ENCODE peak calls at places on chromosomes 5 and 9, in four cellular contexts. W is GM12878, G is SK-N-SH, O is HCT116. D is an unnamed sample.

GRCh38 chr5:39197556-39197955 is 21.8 kb downstream of the FYB1 start:
- DNase-seq in W (no peak), G (no peak), O (peak; percentile 10), D (no peak)

GRCh38 chr5:14118551-14119320 is 24.4 kb upstream of the TRIO start:
- DNase-seq in W (no peak), O (no peak), G (no peak), D (no peak)

GRCh38 chr5:124894541-124894940 is 148.1 kb upstream of the ZNF608 start:
- DNase-seq in W (no peak), O (no peak), G (no peak), D (no peak)

GRCh38 chr5:104370523-104370922 is 807.9 kb upstream of the NUDT12 start:
- DNase-seq in W (no peak), G (no peak), O (no peak), D (no peak)

GRCh38 chr5:55851675-55851979 is 470 bp downstream of the IL31RA start:
- DNase-seq in O (no peak), W (no peak), G (no peak), D (no peak)

GRCh38 chr5:162209005-162209605 is 141.5 kb downstream of the GABRG2 start:
- DNase-seq in W (peak; percentile 24), G (peak; percentile 42), O (peak; percentile 24), D (peak; percentile 25)

GRCh38 chr9:86843182-86843581 is 104.1 kb downstream of the GAS1 start:
- DNase-seq in W (no peak), O (no peak), G (peak; percentile 59), D (no peak)

GRCh38 chr5:134245101-134245604 is 19.3 kb upstream of the PPP2CA start:
- DNase-seq in W (no peak), G (no peak), O (no peak), D (peak; percentile 86)

GRCh38 chr5:83145241-83145640 is 67.9 kb downstream of the XRCC4 start:
- DNase-seq in O (no peak), G (no peak), W (no peak), D (no peak)

GRCh38 chr5:50922942-50923767 is 256.7 kb downstream of the PARP8 start:
- DNase-seq in O (no peak), W (no peak), G (no peak), D (no peak)

GRCh38 chr5:98975223-98975622 is 46.4 kb upstream of the CHD1 start:
- DNase-seq in G (no peak), O (no peak), W (no peak), D (no peak)

GRCh38 chr5:29213475-29213874 is 1980.0 kb upstream of the CDH6 start:
- DNase-seq in W (no peak), O (no peak), G (no peak), D (no peak)

GRCh38 chr9:100602302-100602930 is 24.5 kb downstream of the CAVIN4 start:
- DNase-seq in G (peak; percentile 45), W (no peak), O (peak; percentile 71), D (peak; percentile 43)

GRCh38 chr5:66717455-66718373 is 121.5 kb downstream of the MAST4 start:
- DNase-seq in G (peak; percentile 12), O (no peak), W (no peak), D (no peak)

GRCh38 chr5:58648846-58649245 is 66.0 kb downstream of the RAB3C start:
- DNase-seq in O (no peak), W (no peak), G (no peak), D (no peak)

GRCh38 chr5:130514984-130515690 is 610.9 kb downstream of the CHSY3 start:
- DNase-seq in G (no peak), O (peak; percentile 74), W (no peak), D (no peak)

GRCh38 chr9:111728617-111729366 is 65.9 kb downstream of the SHOC1 start:
- DNase-seq in W (no peak), G (no peak), O (peak; percentile 87), D (peak; percentile 59)

GRCh38 chr5:56211298-56211865 is 21.7 kb downstream of the ANKRD55 start:
- DNase-seq in G (no peak), W (no peak), O (peak; percentile 88), D (peak; percentile 99)

GRCh38 chr5:124996023-124996763 is 249.8 kb upstream of the ZNF608 start:
- DNase-seq in W (no peak), G (no peak), O (no peak), D (no peak)

GRCh38 chr9:15354713-15355112 is 47.7 kb upstream of the TTC39B start:
- DNase-seq in G (no peak), O (no peak), W (no peak), D (peak; percentile 67)

GRCh38 chr5:79416499-79416898 is 97.4 kb downstream of the HOMER1 start:
- DNase-seq in G (peak; percentile 2), O (no peak), W (peak; percentile 39), D (no peak)

GRCh38 chr5:122126711-122127385 is 2.5 kb upstream of the ZNF474 start:
- DNase-seq in O (no peak), G (no peak), W (no peak), D (no peak)

DNA sequence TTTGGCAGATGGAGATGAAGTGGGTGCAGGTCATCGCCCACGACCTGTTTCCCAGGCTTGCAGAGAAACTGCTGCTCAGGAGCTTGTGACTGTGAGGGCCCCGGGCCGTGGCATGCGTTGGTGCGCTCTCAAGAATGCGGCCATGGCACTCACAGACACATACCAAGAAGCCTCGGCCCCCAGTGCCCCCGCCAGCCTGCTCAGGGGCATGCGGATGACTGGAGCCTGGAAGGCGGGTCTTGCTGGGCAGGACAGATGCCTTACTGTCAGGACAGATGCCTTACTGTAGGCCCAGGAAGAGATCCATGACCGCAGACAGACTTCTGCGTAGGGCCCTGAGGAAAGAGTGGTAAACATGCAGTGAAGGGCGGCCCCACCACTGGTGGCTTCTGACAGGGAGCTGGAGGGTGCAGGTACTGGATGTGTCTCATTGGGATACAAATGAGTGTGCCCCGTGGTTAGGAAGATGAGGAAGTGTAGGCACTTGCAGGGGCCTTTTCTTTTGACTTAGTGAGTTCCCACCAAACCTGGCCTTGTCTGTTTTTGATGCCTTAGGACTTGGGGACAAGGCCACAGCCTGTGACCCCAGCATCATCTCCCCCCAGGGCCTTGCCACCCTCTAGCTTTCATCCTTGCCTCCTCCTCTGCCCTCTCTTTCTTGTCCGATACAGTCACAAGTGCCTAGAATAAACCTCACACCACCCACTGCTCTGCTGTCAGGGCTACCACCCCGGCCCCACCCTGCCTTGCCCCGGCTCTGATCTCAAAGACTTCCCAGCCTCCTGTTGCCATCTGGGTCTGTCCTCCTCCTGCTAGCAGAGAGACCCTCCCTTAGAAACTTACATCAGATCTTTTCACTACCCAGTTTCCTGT is 68.8 kb upstream of the ABL1 start:
- DNase-seq in W (no peak), O (no peak), G (no peak), D (no peak)
- TF ChIP-seq ZBTB33 in W (peak; percentile 11), O (no peak), G (no peak), D (no peak)

GRCh38 chr5:40414922-40415321 is 264.8 kb upstream of the PTGER4 start:
- DNase-seq in G (no peak), W (no peak), O (no peak), D (no peak)

GRCh38 chr5:40410231-40410861 is 269.4 kb upstream of the PTGER4 start:
- DNase-seq in G (no peak), W (no peak), O (no peak), D (no peak)

GRCh38 chr5:40413747-40414146 is 266.0 kb upstream of the PTGER4 start:
- DNase-seq in O (no peak), G (no peak), W (no peak), D (no peak)

GRCh38 chr5:40409600-40409999 is 270.1 kb upstream of the PTGER4 start:
- DNase-seq in W (no peak), O (no peak), G (no peak), D (no peak)

DNA sequence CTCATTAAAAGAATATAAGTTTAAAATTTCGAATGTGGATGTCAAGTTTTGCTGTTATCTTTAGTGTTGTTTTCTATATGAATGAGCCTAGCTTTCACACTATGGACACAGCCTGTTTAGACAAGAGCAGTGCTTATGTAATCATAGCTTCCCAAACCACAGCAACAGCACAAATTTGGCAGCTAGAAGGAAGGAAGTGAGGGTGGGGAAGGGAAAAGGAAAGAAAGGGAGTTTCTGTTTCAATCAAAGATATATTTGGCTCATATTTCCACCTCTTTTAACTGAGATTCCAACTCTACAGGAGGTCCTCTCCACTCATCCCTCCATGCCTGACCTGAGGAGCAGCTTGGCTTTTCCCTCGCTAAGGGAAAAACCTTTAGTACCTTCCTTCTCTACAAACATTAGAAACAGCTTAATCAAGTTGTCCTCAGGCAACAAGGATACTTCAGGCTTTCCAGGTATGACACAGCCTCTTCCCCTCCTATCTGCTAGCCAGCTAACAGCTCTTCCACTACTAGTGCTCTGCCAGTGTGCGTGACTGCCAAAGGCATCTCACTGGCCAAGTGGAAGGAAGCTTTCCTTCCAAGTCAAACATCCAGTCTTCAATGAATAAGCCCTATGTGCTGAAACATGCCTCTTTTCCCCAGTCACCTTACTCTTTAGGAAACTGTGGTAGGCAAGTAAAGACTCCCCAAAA is 268.6 kb upstream of the PTGER4 start:
- DNase-seq in O (no peak), W (no peak), G (no peak), D (no peak)
- H2AFZ ChIP-seq in O (no peak overlapping the region), W (no peak overlapping the region), G (no peak overlapping the region), D (no peak overlapping the region)

GRCh38 chr5:139971202-139971725 is 71.8 kb downstream of the NRG2 start:
- DNase-seq in O (no peak), W (no peak), G (no peak), D (no peak)

GRCh38 chr5:139976703-139977102 is 66.4 kb downstream of the NRG2 start:
- DNase-seq in O (no peak), W (no peak), G (no peak), D (no peak)

GRCh38 chr5:139975306-139975705 is 67.8 kb downstream of the NRG2 start:
- DNase-seq in O (no peak), W (no peak), G (no peak), D (no peak)

GRCh38 chr5:139975942-139976341 is 67.2 kb downstream of the NRG2 start:
- DNase-seq in G (no peak), W (no peak), O (no peak), D (no peak)

DNA sequence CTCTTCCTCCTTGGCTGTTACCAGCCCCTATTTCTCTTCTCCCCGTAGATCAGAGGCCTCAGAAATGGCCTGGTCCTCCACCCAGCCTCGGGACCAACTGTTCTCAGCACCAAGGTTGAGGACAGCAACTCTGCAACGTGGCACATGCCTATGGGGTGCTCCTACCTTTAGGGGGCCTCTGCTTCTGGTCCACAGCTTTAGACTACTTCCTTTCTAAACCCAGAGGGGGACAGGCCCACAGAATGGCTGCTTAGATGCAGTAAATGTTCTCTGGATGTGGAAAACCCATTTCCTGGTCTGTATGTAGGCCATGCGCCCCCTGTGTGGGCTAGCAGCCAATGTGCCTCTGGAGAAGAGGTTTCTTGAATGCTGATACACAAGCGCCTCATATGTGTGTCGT is 68.4 kb downstream of the NRG2 start:
- DNase-seq in G (no peak), O (no peak), W (no peak), D (no peak)
- H3K4me3 ChIP-seq in G (no peak overlapping the region), O (no peak overlapping the region), W (no peak overlapping the region), D (no peak overlapping the region)

GRCh38 chr5:62522811-62523210 is 55.8 kb upstream of the LRRC70 start:
- DNase-seq in G (no peak), O (no peak), W (no peak), D (no peak)
- TF ChIP-seq ZBTB33 in G (no peak), O (no peak), W (no peak), D (no peak)

GRCh38 chr9:135760465-135760864 is 58.5 kb downstream of the KCNT1 start:
- DNase-seq in O (no peak), W (no peak), G (no peak), D (no peak)
- H2AFZ ChIP-seq in O (no peak overlapping the region), W (no peak overlapping the region), G (no peak overlapping the region), D (no peak overlapping the region)

DNA sequence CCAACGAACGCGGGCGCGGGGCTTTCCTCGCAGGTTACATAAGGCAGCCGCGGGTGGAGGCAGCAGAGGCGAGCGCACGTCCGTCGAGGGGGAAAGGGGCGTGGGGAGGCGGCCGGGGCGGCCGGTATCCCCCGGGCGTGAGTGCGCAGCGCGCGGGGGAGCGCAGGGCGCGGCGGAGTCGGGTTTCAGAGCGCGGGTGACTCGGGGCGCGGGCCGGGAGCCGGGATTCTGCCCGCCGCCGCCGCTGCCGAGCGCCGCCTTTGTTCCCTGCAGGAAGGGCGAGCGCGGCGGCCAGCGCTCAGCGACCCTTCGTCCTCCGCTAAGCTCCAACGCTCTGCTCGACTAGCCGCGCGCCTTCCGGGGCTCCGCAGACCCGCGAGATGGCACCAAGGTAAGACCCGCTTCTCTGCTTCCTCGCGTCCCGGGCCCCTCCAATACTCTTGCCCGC is at the start of gene COL15A1:
- DNase-seq in G (peak; percentile 69), O (no peak), W (no peak), D (no peak)
- H3K4me3 ChIP-seq in G (peak within 1 kb of the TSS; percentile 25), O (no peak within 1 kb of the TSS), W (no peak within 1 kb of the TSS), D (no peak within 1 kb of the TSS)

D was measured in HepG2.